ENCODE peak calls at places on chromosomes 1 and 21, in five cellular contexts. B is erythroblast; D is foreskin fibroblast; W is activated CD8-positive, alpha-beta memory T cell treated with anti-CD3 and anti-CD28 coated beads for 1 hour; V is HFFc6. K is an unnamed sample.

GRCh38 chr1:81142099-81142776 is 658.5 kb upstream of the ADGRL2 start:
- DNase-seq in W (no peak), D (peak), B (no peak), V (peak), K (peak)

GRCh38 chr21:46503922-46504539 is 45.3 kb downstream of the DIP2A start:
- DNase-seq in D (no peak), W (no peak), B (no peak), V (no peak), K (no peak)

GRCh38 chr1:91546876-91547275 is 46.2 kb downstream of the CDC7 start:
- DNase-seq in W (no peak), D (no peak), B (no peak), V (no peak), K (no peak)

GRCh38 chr21:42474043-42474831 is 21.8 kb downstream of the RSPH1 start:
- DNase-seq in D (peak), W (no peak), V (no peak), B (no peak), K (no peak)

GRCh38 chr1:233293556-233294446 is 1.7 kb downstream of the PCNX2 start:
- DNase-seq in V (no peak), W (no peak), B (no peak), D (peak), K (no peak)

GRCh38 chr1:205543351-205544305 is 39.2 kb downstream of the CDK18 start:
- DNase-seq in V (peak), W (no peak), D (peak), B (no peak), K (peak)

GRCh38 chr1:106534612-106535011 is 521.9 kb upstream of the PRMT6 start:
- DNase-seq in W (no peak), V (no peak), D (no peak), B (no peak), K (no peak)

GRCh38 chr1:174426153-174426552 is 21.6 kb upstream of the GPR52 start:
- DNase-seq in W (no peak), V (no peak), D (no peak), B (no peak), K (no peak)

GRCh38 chr21:39048574-39048973 is 134.7 kb downstream of the PSMG1 start:
- DNase-seq in B (no peak), D (peak), V (peak), W (no peak), K (peak)

GRCh38 chr1:27915082-27915575 is 19.7 kb upstream of the SMPDL3B start:
- DNase-seq in D (no peak), B (no peak), V (no peak), W (no peak), K (no peak)

GRCh38 chr1:185632659-185633428 is 101.3 kb upstream of the HMCN1 start:
- DNase-seq in V (no peak), W (no peak), B (no peak), D (peak), K (no peak)

GRCh38 chr21:15221799-15222386 is 157.1 kb upstream of the NRIP1 start:
- DNase-seq in B (no peak), W (no peak), V (peak), D (peak), K (peak)

GRCh38 chr1:43348809-43349593 is 9.8 kb upstream of the CDC20 start:
- DNase-seq in V (no peak), W (no peak), D (peak), B (no peak), K (no peak)

GRCh38 chr1:183163311-183163710 is 22.8 kb upstream of the LAMC2 start:
- DNase-seq in B (no peak), V (peak), W (no peak), D (peak), K (peak)

GRCh38 chr1:51048670-51049069 is 53.4 kb upstream of the C1orf185 start:
- DNase-seq in V (no peak), B (no peak), W (no peak), D (no peak), K (no peak)

GRCh38 chr1:78619446-78619802 is 824 bp upstream of the IFI44L start:
- DNase-seq in D (no peak), B (peak), W (no peak), V (no peak), K (peak)

GRCh38 chr1:174262747-174263241 is 103.5 kb downstream of the RABGAP1L start:
- DNase-seq in W (no peak), D (peak), V (peak), B (peak), K (peak)

K was measured in fibroblast of the conjunctiva.